ENCODE peak calls at places on chromosomes 5 and 9, in four cellular contexts. R, C, X and Z are unnamed samples.

GRCh38 chr9:99118782-99119466 is 14.0 kb downstream of the TGFBR1 start:
- DNase-seq in R (peak), C (no peak), X (no peak), Z (no peak)

GRCh38 chr5:160092519-160092918 is 26.7 kb downstream of the PWWP2A start:
- DNase-seq in R (no peak), C (no peak), X (no peak), Z (no peak)

GRCh38 chr5:138998521-138998920 is 123.4 kb upstream of the LRRTM2 start:
- DNase-seq in R (no peak), C (no peak), X (no peak), Z (no peak)

GRCh38 chr9:93231121-93231694 is 47.3 kb downstream of the WNK2 start:
- DNase-seq in R (no peak), C (no peak), X (no peak), Z (no peak)

GRCh38 chr5:37184748-37185364 is 64.3 kb downstream of the CPLANE1 start:
- DNase-seq in R (peak), C (no peak), X (no peak), Z (no peak)

GRCh38 chr5:41286165-41286564 is 72.8 kb upstream of the C6 start:
- DNase-seq in R (no peak), C (no peak), X (no peak), Z (no peak)

GRCh38 chr9:35561468-35562261 is 43.4 kb upstream of the TESK1 start:
- DNase-seq in R (no peak), C (no peak), X (no peak), Z (no peak)

GRCh38 chr5:155085282-155085990 is 71.9 kb downstream of the KIF4B start:
- DNase-seq in R (no peak), C (no peak), X (no peak), Z (no peak)

GRCh38 chr5:60578295-60578694 is 121.7 kb downstream of the DEPDC1B start:
- DNase-seq in R (no peak), C (no peak), X (no peak), Z (no peak)

GRCh38 chr9:112624711-112625707 is 92.9 kb downstream of the INIP start:
- DNase-seq in R (no peak), C (no peak), X (no peak), Z (no peak)

GRCh38 chr5:14685757-14686156 is 21.2 kb downstream of the OTULIN start:
- DNase-seq in R (peak), C (peak), X (peak), Z (peak)

GRCh38 chr9:16928179-16928945 is 57.9 kb upstream of the BNC2 start:
- DNase-seq in R (no peak), C (no peak), X (no peak), Z (no peak)

GRCh38 chr9:137170486-137171148 is 766 bp upstream of the LRRC26 start:
- DNase-seq in R (no peak), C (no peak), X (no peak), Z (no peak)

GRCh38 chr5:172451771-172452197 is 2.5 kb downstream of the SH3PXD2B start:
- DNase-seq in R (no peak), C (no peak), X (peak), Z (no peak)

GRCh38 chr9:14908221-14909206 is 1.7 kb downstream of the FREM1 start:
- DNase-seq in R (peak), C (no peak), X (peak), Z (no peak)
- TF ChIP-seq USF2 in R (no peak), C (no peak), X (no peak), Z (no peak)

DNA sequence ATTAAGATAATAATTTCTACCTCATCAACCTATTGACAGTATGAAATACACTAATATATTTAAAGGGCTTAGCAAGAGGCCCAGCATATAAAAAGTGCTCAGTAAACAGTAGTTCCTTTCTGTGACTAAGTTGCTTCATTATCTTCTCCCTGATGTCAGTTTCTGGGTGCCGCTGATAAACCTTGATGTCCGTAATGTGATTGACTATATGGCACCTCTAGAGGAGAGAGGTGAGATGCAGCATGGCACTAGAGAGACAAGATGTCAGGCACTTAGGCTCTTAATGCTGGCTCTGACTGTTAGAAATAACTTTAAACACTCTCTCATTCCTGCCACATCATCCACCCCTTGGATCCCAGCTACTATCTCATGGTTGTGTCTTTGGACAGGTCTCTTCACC is 455.9 kb upstream of the KLF4 start:
- DNase-seq in R (no peak), C (peak), X (no peak), Z (no peak)
- TF ChIP-seq MYC in R (no peak), C (no peak), X (no peak), Z (no peak)

DNA sequence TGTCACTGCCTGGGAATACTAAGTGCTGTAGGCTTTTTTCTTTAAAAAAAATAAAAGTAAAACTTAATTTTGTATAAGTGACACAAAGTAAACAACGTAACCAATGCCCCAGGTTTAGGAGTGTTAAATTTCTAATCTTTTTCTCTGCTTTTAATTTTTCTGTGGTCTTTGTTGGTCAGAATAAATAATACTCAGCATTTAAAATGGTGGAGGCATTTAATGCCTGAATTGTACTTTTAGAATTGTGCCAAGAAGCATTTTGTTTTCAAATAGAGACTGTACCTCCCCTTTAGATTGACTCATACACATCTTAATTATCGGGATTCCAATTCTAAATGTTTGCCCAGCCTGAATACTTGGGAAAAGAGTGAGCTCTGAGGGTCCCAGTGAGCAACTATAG is 1.6 kb downstream of the DMXL1 start:
- DNase-seq in R (no peak), C (no peak), X (no peak), Z (no peak)
- TF ChIP-seq USF2 in R (no peak), C (no peak), X (no peak), Z (no peak)

DNA sequence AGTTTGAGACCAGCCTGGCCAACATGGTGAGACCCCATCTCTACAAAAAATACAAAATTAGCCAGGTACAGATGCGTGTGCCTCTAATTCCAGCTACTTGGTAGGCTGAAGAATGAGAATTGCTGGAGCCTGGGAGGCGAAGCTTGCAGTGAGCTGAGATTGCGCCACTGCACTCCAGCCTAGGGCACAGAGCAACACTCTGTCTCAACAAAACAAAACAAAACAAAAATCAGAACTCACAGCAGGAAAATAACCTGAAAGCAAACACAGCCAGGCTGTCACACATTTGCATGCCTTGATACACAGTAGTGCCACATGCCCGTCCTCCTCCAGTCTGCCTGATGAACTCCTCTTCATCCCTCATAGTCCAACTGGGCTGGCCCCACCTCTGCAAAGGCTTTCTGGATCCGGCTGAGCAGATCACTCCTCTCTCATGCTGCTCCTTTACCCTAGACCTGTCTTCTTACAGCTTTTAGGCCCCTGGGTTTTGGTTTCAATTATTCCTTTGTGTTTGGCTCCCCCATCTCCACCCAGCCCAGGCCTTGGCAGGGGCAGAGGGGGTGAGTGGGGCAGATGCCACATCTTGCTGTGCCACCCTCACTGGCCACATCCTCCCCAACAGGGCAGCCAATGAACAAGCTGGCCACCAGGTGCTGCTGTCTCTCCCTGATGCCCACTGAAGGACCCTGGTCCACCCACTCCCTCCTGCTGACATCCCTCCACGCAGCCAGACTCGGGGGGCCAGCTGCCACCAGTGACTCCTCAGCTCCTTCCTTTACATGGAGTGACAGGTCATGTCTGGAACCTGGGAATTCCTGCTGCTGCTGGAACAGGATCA is 62.0 kb upstream of the GGTA1 start:
- DNase-seq in R (no peak), C (no peak), X (no peak), Z (no peak)
- TF ChIP-seq MYC in R (no peak), C (no peak), X (no peak), Z (no peak)

GRCh38 chr9:69109152-69109551 is 64.9 kb upstream of the TJP2 start:
- DNase-seq in R (no peak), C (no peak), X (no peak), Z (no peak)
- TF ChIP-seq USF2 in R (no peak), C (no peak), X (no peak), Z (no peak)

GRCh38 chr5:17000296-17000939 is 64.3 kb upstream of the MYO10 start:
- DNase-seq in R (no peak), C (no peak), X (no peak), Z (peak)
- TF ChIP-seq MYC in R (no peak), C (no peak), X (no peak), Z (no peak)